ENCODE peak calls at places on chromosomes 5 and 9, in seven cellular contexts. H, Z, P, D, E, J and C are unnamed samples. For H3K9me3, the result is how much of the 10 kb centered on the place peaks cover.

GRCh38 chr5:78648359-78649219 is at the start of gene LHFPL2:
- DNase-seq in H (no peak), J (peak), Z (peak), E (peak), D (peak), P (peak), C (peak)

GRCh38 chr5:143657814-143658395 is 154.1 kb upstream of the HMHB1 start:
- DNase-seq in H (peak), Z (no peak), J (no peak), D (no peak), P (no peak), E (no peak), C (no peak)

GRCh38 chr5:124315746-124316415 is 430.6 kb downstream of the ZNF608 start:
- DNase-seq in J (no peak), H (no peak), D (no peak), Z (no peak), E (peak), P (no peak), C (no peak)

GRCh38 chr5:149759986-149760699 is 30.0 kb downstream of the PPARGC1B start:
- DNase-seq in D (no peak), E (no peak), J (no peak), H (no peak), Z (no peak), P (no peak), C (no peak)

GRCh38 chr5:169001392-169001791 is 299.5 kb downstream of the SLIT3 start:
- DNase-seq in P (no peak), E (no peak), D (no peak), H (no peak), Z (no peak), J (no peak), C (no peak)

GRCh38 chr9:5511476-5511875 is 1.1 kb downstream of the PDCD1LG2 start:
- DNase-seq in E (no peak), Z (no peak), P (no peak), H (no peak), J (no peak), D (no peak), C (no peak)

GRCh38 chr5:78127875-78128274 is 166.6 kb downstream of the AP3B1 start:
- DNase-seq in P (peak), D (no peak), Z (no peak), H (no peak), E (no peak), J (no peak), C (no peak)

GRCh38 chr5:75496026-75496425 is 15.4 kb downstream of the CERT1 start:
- DNase-seq in P (no peak), H (no peak), D (no peak), Z (no peak), J (no peak), E (no peak), C (no peak)

GRCh38 chr9:93575706-93576295 is 583 bp upstream of the PHF2 start:
- DNase-seq in E (peak), J (peak), P (peak), Z (peak), H (no peak), D (peak), C (no peak)

GRCh38 chr5:123088031-123088805 is 823 bp upstream of the PRDM6 start:
- DNase-seq in H (peak), P (no peak), Z (no peak), E (no peak), J (no peak), D (no peak), C (peak)

GRCh38 chr9:128339761-128340690 is at the start of gene SLC27A4:
- DNase-seq in E (peak), H (peak), D (peak), J (peak), P (peak), Z (peak), C (peak)
- TF ChIP-seq POLR2A in E (no peak), H (no peak), D (no peak), J (no peak), P (peak), Z (peak), C (no peak)

DNA sequence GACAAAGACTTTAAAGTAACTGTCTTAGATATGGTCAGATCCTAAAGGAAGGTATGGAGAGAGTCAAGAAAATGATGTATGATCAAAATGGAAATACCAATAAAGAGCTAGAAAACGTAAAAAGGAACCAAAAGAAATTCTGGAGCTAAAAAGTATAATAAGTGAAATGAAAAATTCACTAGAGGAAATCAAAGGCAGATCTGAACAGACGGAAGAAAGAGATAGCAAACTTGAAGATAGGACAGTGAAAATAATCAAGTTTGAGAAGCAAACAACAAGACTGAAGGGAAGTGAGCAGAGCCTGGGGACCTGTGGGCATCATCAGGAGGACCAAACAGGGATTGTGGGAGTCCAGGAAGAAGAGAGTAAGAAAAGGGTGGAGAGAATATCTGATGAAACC is 115.4 kb downstream of the EHMT1 start:
- DNase-seq in Z (no peak), H (no peak), J (no peak), E (no peak), P (no peak), D (no peak), C (no peak)
- H3K9me3 ChIP-seq in Z (under half), H (under half), J (under half), E (under half), P (under half), D (under half), C (under half)

DNA sequence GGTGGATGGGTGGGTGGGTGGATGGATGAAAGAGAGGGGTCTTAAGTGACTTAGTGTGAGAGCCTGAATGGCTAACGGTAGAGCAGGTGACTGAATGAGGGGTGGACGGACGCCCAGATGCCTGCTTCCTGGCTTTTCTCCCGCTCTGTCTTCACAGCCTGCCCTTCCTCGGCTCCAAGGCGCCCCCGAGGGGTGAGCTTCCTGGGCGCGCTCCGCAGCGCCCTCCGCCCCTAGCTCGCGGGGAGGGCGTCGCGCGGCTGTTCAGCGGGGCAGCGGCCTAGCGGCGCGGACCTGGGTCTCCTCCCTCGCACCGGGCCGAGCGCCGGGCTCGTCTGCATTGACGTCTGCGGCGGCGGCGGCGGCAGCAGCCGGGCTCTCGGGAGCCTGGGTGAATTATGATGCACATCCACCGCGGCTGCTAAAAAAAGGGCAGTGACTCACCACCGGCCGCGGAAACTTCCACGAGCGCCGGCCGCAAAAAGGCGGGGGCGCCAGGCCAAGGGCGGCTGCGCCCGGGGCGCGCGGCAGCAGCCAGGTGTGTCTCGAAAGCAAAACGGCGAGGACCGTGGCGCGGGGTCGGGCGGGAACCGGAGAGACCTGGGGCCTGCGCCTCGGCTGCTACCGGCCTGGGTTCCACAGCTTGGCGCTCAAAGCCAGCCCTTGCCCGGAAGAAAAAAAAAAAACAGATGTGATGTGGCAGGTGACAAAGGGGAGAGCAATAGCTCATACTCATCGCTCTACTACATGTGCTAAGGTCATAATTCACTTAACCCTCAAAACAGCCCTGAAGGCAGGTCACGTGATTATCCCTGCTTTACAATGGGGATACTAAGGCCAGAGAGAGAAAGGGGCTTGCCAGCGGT is 143.0 kb upstream of the ADRA1B start:
- DNase-seq in P (peak), H (no peak), Z (peak), D (peak), J (peak), E (peak), C (peak)
- TF ChIP-seq POLR2A in P (peak), H (no peak), Z (peak), D (peak), J (no peak), E (peak), C (no peak)

GRCh38 chr5:141402553-141403328 is at the start of gene PCDHGA9:
- DNase-seq in E (peak), J (no peak), D (no peak), Z (no peak), P (no peak), H (no peak), C (no peak)
- H3K9me3 ChIP-seq in E (half or more), J (half or more), D (under half), Z (half or more), P (half or more), H (under half), C (half or more)

DNA sequence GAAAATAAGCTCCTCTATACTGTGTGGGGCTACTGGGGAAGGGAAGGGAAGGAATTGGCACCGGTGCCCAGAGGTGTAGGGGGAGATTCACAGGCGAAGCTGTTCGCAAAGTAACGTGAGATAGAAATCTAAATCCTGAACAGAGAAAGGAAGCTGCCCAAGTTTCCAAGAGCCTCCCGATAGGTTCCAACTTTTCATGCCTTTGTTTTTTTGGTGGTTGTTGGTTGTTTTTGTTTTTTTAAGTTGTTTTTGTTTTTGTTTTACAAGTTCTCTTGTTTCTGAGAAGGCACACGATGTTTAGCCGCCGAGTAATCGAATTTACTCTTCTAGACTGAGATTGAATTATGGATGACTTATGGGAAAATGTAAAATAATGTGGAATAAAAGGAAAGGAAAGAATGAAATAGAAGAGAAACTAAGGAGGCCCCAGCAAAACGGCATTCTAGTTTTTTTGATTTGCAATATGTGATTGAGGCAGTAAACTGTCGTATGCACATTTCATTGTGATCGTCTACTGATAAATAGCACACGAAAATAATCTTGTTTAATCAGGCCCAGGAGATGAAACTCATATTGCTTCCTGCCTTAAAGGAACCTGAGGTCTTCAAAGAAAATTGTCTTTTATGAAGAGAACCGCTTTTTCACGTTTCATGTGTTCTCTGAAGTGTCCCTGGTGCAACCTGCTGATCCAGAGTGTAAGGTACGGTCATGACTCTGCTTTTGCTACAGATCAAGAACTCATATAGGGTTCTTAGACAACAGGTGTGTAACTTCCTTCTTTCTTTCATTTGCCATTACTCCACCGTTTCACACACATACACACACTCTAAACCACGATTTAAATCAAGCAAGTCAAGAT is 1.2 kb upstream of the GNAQ start:
- DNase-seq in P (peak), D (no peak), Z (no peak), J (no peak), E (no peak), H (no peak), C (no peak)
- TF ChIP-seq POLR2A in P (no peak), D (no peak), Z (no peak), J (no peak), E (no peak), H (no peak), C (no peak)

GRCh38 chr5:33105521-33105941 is 335.2 kb upstream of the TARS1 start:
- DNase-seq in D (no peak), E (peak), P (no peak), H (no peak), Z (no peak), J (no peak), C (no peak)

DNA sequence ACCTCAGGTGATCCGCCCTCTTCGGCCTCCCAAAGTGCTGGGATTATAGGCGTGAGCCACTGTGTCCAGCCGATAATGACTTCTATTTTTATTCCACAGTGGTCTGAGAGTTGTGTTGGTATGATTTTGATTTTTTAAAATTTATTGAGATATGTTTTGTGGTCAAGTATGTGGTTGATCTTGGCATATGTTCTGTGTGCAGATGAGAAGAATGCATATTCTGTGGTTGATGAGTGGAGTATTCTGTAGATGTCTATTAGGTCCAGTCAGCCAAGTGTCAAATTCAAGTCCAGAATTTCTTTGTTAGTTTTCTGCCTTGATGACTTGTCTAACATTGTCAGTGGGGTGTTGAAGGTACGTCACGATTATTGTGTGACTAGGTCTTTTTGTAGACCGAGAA is 338.2 kb upstream of the TARS1 start:
- DNase-seq in J (no peak), H (no peak), E (peak), P (no peak), D (no peak), Z (no peak), C (no peak)
- H3K9me3 ChIP-seq in J (under half), H (under half), E (under half), P (under half), D (under half), Z (under half), C (under half)

GRCh38 chr5:134525687-134526482 is 415 bp downstream of the JADE2 start:
- DNase-seq in D (peak), E (peak), Z (peak), J (peak), H (peak), P (peak), C (peak)

GRCh38 chr5:134523543-134524136 is 1.8 kb upstream of the JADE2 start:
- DNase-seq in J (no peak), P (no peak), H (no peak), E (no peak), Z (no peak), D (no peak), C (no peak)

GRCh38 chr5:134524219-134524825 is 1.1 kb upstream of the JADE2 start:
- DNase-seq in Z (peak), H (no peak), J (peak), E (peak), P (peak), D (peak), C (peak)

GRCh38 chr5:134526483-134527155 is 1.1 kb downstream of the JADE2 start:
- DNase-seq in J (peak), E (no peak), H (peak), P (no peak), D (peak), Z (peak), C (peak)

GRCh38 chr5:134524826-134525686 is at the start of gene JADE2:
- DNase-seq in Z (peak), P (peak), H (peak), J (peak), D (peak), E (peak), C (peak)
- TF ChIP-seq POLR2A in Z (peak), P (peak), H (no peak), J (no peak), D (peak), E (peak), C (peak)

GRCh38 chr5:158658439-158659230 is 441.1 kb downstream of the EBF1 start:
- DNase-seq in D (no peak), Z (no peak), P (no peak), J (no peak), H (no peak), E (peak), C (no peak)
- H3K9me3 ChIP-seq in D (under half), Z (under half), P (under half), J (under half), H (under half), E (under half), C (under half)